ENCODE peak calls at places on chromosomes 13 and 19, in five cellular contexts. D, H, V, X and K are unnamed samples.

GRCh38 chr19:6135367-6135766 is at the start of gene ACSBG2:
- DNase-seq in D (no peak), H (no peak), V (no peak), X (no peak), K (no peak)

GRCh38 chr13:71797487-71797886 is 69.5 kb downstream of the DACH1 start:
- DNase-seq in D (no peak), H (no peak), V (no peak), X (no peak), K (no peak)

GRCh38 chr13:110916671-110917142 is 1.8 kb upstream of the ANKRD10 start:
- DNase-seq in D (no peak), H (no peak), V (no peak), X (peak; percentile 92), K (no peak)

GRCh38 chr19:6730153-6730804 is 7.1 kb downstream of the GPR108 start:
- DNase-seq in D (peak; percentile 49), H (peak; percentile 47), V (no peak), X (no peak), K (no peak)

GRCh38 chr13:25148005-25148798 is 23.9 kb downstream of the AMER2 start:
- DNase-seq in D (no peak), H (no peak), V (no peak), X (no peak), K (no peak)

GRCh38 chr13:99528547-99528946 is 27.3 kb downstream of the TM9SF2 start:
- DNase-seq in D (no peak), H (peak; percentile 50), V (peak; percentile 42), X (no peak), K (no peak)

GRCh38 chr13:110644892-110645521 is 29.7 kb downstream of the NAXD start:
- DNase-seq in D (no peak), H (no peak), V (peak; percentile 49), X (peak; percentile 76), K (no peak)

GRCh38 chr13:33761744-33762143 is 56.2 kb upstream of the RFC3 start:
- DNase-seq in D (peak; percentile 12), H (no peak), V (no peak), X (peak; percentile 27), K (no peak)

GRCh38 chr13:19634129-19634740 is 776 bp downstream of the MPHOSPH8 start:
- DNase-seq in D (no peak), H (no peak), V (no peak), X (peak; percentile 54), K (no peak)

GRCh38 chr13:73390100-73390499 is 331.3 kb downstream of the KLF5 start:
- DNase-seq in D (no peak), H (no peak), V (no peak), X (no peak), K (no peak)

GRCh38 chr19:33796164-33797100 is at the start of gene KCTD15:
- DNase-seq in D (no peak), H (peak; percentile 64), V (no peak), X (peak; percentile 59), K (no peak)

GRCh38 chr19:43739419-43739818 is 15.3 kb downstream of the SMG9 start:
- DNase-seq in D (no peak), H (no peak), V (no peak), X (no peak), K (no peak)

GRCh38 chr19:11989112-11989456 is 24.2 kb downstream of the ZNF763 start:
- DNase-seq in D (no peak), H (no peak), V (no peak), X (no peak), K (no peak)

GRCh38 chr19:11986754-11987153 is 21.9 kb downstream of the ZNF763 start:
- DNase-seq in D (no peak), H (no peak), V (no peak), X (no peak), K (no peak)

GRCh38 chr19:11987405-11988231 is 22.8 kb downstream of the ZNF763 start:
- DNase-seq in D (no peak), H (peak; percentile 98), V (peak; percentile 89), X (peak; percentile 93), K (peak; percentile 96)

GRCh38 chr19:11982526-11982925 is 17.7 kb downstream of the ZNF763 start:
- DNase-seq in D (no peak), H (no peak), V (no peak), X (no peak), K (no peak)

GRCh38 chr19:11984986-11985385 is 20.1 kb downstream of the ZNF763 start:
- DNase-seq in D (no peak), H (peak; percentile 52), V (no peak), X (no peak), K (no peak)
- H3K27ac ChIP-seq in D (no peak overlapping the region), H (no peak overlapping the region), V (no peak overlapping the region), X (no peak overlapping the region), K (no peak overlapping the region)

GRCh38 chr19:15737722-15738121 is at the start of gene OR10H3:
- DNase-seq in D (no peak), H (no peak), V (no peak), X (no peak), K (no peak)
- H3K9me3 ChIP-seq in D (peaks cover 3% of the 10 kb centered on the region), H (no peaks in the 10 kb centered on the region), V (no peaks in the 10 kb centered on the region), X (no peaks in the 10 kb centered on the region), K (peaks cover 16% of the 10 kb centered on the region)

GRCh38 chr19:2963122-2963521 is 14.2 kb upstream of the TLE6 start:
- DNase-seq in D (no peak), H (no peak), V (no peak), X (no peak), K (no peak)

GRCh38 chr19:2957160-2957559 is 12.4 kb upstream of the ZNF77 start:
- DNase-seq in D (no peak), H (no peak), V (no peak), X (no peak), K (no peak)

GRCh38 chr19:2964874-2965273 is 12.5 kb upstream of the TLE6 start:
- DNase-seq in D (no peak), H (no peak), V (no peak), X (no peak), K (no peak)

GRCh38 chr19:2960120-2960519 is 15.3 kb upstream of the ZNF77 start:
- DNase-seq in D (no peak), H (no peak), V (no peak), X (no peak), K (no peak)

DNA sequence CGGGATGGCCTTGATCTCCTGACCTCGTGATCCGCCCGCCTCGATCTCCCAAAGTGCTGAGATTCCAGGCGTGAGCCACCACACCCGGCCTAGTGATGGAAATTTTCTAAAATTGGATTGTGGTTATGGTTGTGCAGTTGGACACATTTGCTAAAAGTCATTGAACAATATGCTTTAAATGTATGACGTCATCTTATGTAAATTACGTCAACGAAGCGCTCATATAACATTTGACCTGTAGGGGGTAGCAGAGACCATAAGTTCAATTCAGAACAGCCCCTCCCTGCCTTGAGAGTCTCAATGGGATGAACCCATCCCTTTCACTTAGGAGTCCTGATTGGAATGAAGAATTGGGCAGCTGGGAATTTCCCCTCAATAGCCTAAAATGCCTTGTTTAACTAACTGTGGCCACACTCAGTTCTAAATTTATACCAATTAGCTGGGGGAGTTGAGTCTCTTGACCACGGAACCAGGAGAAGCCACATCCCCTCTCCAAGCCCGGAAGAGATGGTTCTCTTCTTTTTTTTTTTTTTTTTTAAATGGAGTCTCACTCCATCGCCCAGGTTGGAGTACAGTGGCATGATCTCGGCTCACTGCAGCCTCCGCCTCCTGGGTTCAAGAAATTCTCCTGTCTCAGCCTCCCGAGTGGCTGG is 15.2 kb upstream of the TLE6 start:
- DNase-seq in D (peak; percentile 24), H (peak; percentile 56), V (peak; percentile 72), X (peak; percentile 53), K (no peak)
- H3K4me3 ChIP-seq in D (no peak overlapping the region), H (no peak overlapping the region), V (no peak overlapping the region), X (no peak overlapping the region), K (peak overlapping the region; percentile 53)

GRCh38 chr19:53612762-53613526 is 18.9 kb upstream of the DPRX start:
- DNase-seq in D (no peak), H (no peak), V (no peak), X (no peak), K (no peak)
- H3K27ac ChIP-seq in D (no peak overlapping the region), H (no peak overlapping the region), V (no peak overlapping the region), X (no peak overlapping the region), K (no peak overlapping the region)

GRCh38 chr19:13885826-13886365 is 9.0 kb downstream of the NANOS3 start:
- DNase-seq in D (no peak), H (no peak), V (no peak), X (no peak), K (no peak)
- H3K9me3 ChIP-seq in D (no peaks in the 10 kb centered on the region), H (no peaks in the 10 kb centered on the region), V (no peaks in the 10 kb centered on the region), X (no peaks in the 10 kb centered on the region), K (no peaks in the 10 kb centered on the region)

GRCh38 chr13:46801831-46802230 is 4.9 kb upstream of the ESD start:
- DNase-seq in D (no peak), H (no peak), V (no peak), X (peak; percentile 10), K (no peak)
- H3K4me3 ChIP-seq in D (no peak overlapping the region), H (no peak overlapping the region), V (no peak overlapping the region), X (no peak overlapping the region), K (no peak overlapping the region)